ENCODE peak calls at places on chromosomes 6 and 20, in seven cellular contexts. H, K, B, T, Z, G and J are unnamed samples. For H3K4me1, the result is how much of the 10 kb centered on the place peaks cover.

GRCh38 chr6:169212897-169213813 is 40.5 kb downstream of the THBS2 start:
- DNase-seq in T (peak), K (peak), Z (peak), G (peak), B (peak), H (peak), J (peak)

GRCh38 chr20:6884114-6884513 is 116.6 kb downstream of the BMP2 start:
- DNase-seq in Z (no peak), B (no peak), G (no peak), H (no peak), K (no peak), T (no peak), J (no peak)

GRCh38 chr20:2602046-2602735 is 50.2 kb upstream of the NOP56 start:
- DNase-seq in B (no peak), T (no peak), Z (no peak), H (no peak), K (no peak), G (no peak), J (no peak)

GRCh38 chr6:128882991-128883571 is at the start of gene LAMA2:
- DNase-seq in K (peak), G (peak), Z (peak), H (no peak), T (peak), B (no peak), J (peak)

GRCh38 chr6:85250586-85251216 is 199.2 kb upstream of the NT5E start:
- DNase-seq in G (no peak), H (no peak), Z (peak), B (no peak), T (no peak), K (no peak), J (no peak)

GRCh38 chr6:25454141-25454540 is 175.0 kb downstream of the CARMIL1 start:
- DNase-seq in B (no peak), G (no peak), Z (no peak), H (no peak), T (no peak), K (peak), J (no peak)

GRCh38 chr6:34527751-34528670 is 28.1 kb downstream of the SPDEF start:
- DNase-seq in G (no peak), Z (no peak), H (no peak), K (no peak), T (no peak), B (no peak), J (no peak)

GRCh38 chr6:52059821-52060220 is 27.6 kb downstream of the PKHD1 start:
- DNase-seq in K (no peak), G (no peak), H (no peak), B (no peak), T (no peak), Z (no peak), J (no peak)

GRCh38 chr20:57048027-57048869 is 218.2 kb downstream of the BMP7 start:
- DNase-seq in K (no peak), B (peak), H (no peak), Z (no peak), G (peak), T (peak), J (no peak)

GRCh38 chr6:75076009-75076408 is 129.8 kb downstream of the COL12A1 start:
- DNase-seq in G (no peak), T (no peak), H (no peak), B (no peak), Z (no peak), K (no peak), J (no peak)

GRCh38 chr6:41229716-41230115 is 1.6 kb downstream of the TREML4 start:
- DNase-seq in K (no peak), Z (no peak), G (no peak), H (no peak), T (no peak), B (no peak), J (no peak)

GRCh38 chr20:49880724-49881445 is 34.4 kb downstream of the SPATA2 start:
- DNase-seq in H (no peak), Z (no peak), T (no peak), G (no peak), K (no peak), B (no peak), J (no peak)

GRCh38 chr20:8291200-8291599 is 159.1 kb downstream of the PLCB1 start:
- DNase-seq in Z (no peak), T (no peak), B (no peak), G (no peak), K (no peak), H (no peak), J (no peak)

GRCh38 chr6:79461205-79461604 is 76.0 kb downstream of the LCA5 start:
- DNase-seq in T (peak), G (no peak), Z (no peak), K (no peak), H (no peak), B (no peak), J (no peak)

GRCh38 chr6:170124836-170125235 is 166.0 kb downstream of the DLL1 start:
- DNase-seq in G (peak), K (no peak), B (no peak), T (peak), H (no peak), Z (no peak), J (no peak)

GRCh38 chr20:19552144-19552895 is 205.7 kb upstream of the RIN2 start:
- DNase-seq in K (peak), Z (peak), B (peak), H (no peak), G (peak), T (peak), J (peak)

GRCh38 chr20:41135187-41135887 is 2.0 kb upstream of the PLCG1 start:
- DNase-seq in T (peak), H (peak), G (peak), K (peak), Z (no peak), B (peak), J (no peak)

GRCh38 chr20:33450867-33451266 is 7.3 kb upstream of the SNTA1 start:
- DNase-seq in K (peak), H (no peak), T (no peak), B (no peak), G (no peak), Z (no peak), J (no peak)

GRCh38 chr6:98836025-98836961 is 1.9 kb downstream of the POU3F2 start:
- DNase-seq in G (no peak), T (no peak), B (no peak), Z (no peak), H (no peak), K (no peak), J (no peak)

GRCh38 chr6:1621328-1621701 is 11.6 kb downstream of the FOXC1 start:
- DNase-seq in B (no peak), G (no peak), H (no peak), K (no peak), Z (no peak), T (no peak), J (no peak)

GRCh38 chr6:92716638-92717037 is 702.7 kb downstream of the EPHA7 start:
- DNase-seq in T (no peak), K (no peak), G (no peak), Z (no peak), B (no peak), H (no peak), J (no peak)

GRCh38 chr6:42141603-42142117 is 760 bp downstream of the C6orf132 start:
- DNase-seq in G (no peak), K (no peak), T (no peak), H (no peak), Z (no peak), B (no peak), J (no peak)

GRCh38 chr6:105601541-105602174 is 198.8 kb upstream of the PREP start:
- DNase-seq in T (peak), G (peak), B (peak), Z (peak), K (peak), H (no peak), J (peak)

GRCh38 chr6:83442752-83443151 is 11.9 kb upstream of the ME1 start:
- DNase-seq in H (no peak), T (no peak), G (no peak), K (peak), Z (no peak), B (no peak), J (no peak)
- H3K27ac ChIP-seq in H (no peak), T (no peak), G (no peak), K (no peak), Z (no peak), B (no peak), J (no peak)

DNA sequence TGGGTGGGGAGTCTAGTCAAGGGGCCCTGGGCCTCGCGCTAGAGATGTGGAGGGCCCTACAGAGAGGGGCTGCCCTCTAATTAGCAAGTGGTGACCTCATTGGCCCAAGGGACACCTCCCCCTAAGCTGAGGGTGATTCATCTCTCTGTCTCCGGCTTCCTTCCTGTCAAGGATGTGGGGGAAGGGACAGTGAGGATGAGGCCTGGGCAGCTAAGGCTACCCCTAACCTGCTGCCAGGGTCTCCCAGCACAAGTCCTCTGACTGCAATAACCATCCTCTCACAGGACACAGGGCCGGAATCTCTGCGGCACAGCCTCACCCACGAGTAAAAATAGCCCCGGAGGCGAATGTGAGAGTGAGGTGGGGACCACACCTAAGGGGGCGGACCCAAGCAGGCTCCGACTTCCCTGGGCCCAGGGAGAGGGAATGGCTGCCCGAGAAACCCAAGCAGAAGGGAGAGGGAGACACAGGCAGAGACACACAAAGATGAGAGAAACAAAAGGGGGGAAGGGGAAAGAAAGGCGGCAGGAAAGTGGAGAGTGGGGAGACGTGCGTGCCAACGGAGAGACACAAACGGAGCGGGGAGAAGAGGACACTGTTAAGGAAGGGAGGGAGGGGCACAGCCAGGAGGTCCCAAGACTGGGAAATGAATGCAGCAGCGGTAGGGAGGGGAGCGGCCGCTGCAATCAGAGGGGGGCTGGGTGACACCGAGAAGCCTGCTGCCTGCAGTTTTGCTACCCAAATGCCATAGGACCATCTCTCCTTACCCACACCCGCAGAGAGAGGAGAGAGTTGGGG is 1.4 kb downstream of the CLIC1 start:
- DNase-seq in Z (peak), H (no peak), K (peak), T (no peak), B (peak), G (peak), J (peak)
- H3K4me1 ChIP-seq in Z (under half), H (under half), K (under half), T (under half), B (under half), G (half or more), J (under half)

GRCh38 chr20:12927489-12927888 is 81.3 kb upstream of the SPTLC3 start:
- DNase-seq in Z (no peak), G (no peak), K (peak), B (no peak), T (no peak), H (no peak), J (no peak)
- H3K27ac ChIP-seq in Z (no peak), G (no peak), K (no peak), B (no peak), T (no peak), H (no peak), J (no peak)

GRCh38 chr20:22681591-22682248 is 97.3 kb upstream of the FOXA2 start:
- DNase-seq in K (no peak), G (no peak), B (no peak), T (no peak), H (no peak), Z (no peak), J (no peak)
- H3K4me1 ChIP-seq in K (under half), G (under half), B (under half), T (under half), H (under half), Z (under half), J (under half)

GRCh38 chr20:24683676-24684075 is 214.2 kb downstream of the SYNDIG1 start:
- DNase-seq in T (no peak), G (no peak), K (no peak), H (no peak), Z (no peak), B (no peak), J (no peak)

GRCh38 chr20:24685736-24686135 is 216.3 kb downstream of the SYNDIG1 start:
- DNase-seq in T (no peak), B (no peak), G (no peak), Z (no peak), H (no peak), K (no peak), J (no peak)

GRCh38 chr20:24686156-24686555 is 216.7 kb downstream of the SYNDIG1 start:
- DNase-seq in H (no peak), K (no peak), G (no peak), Z (no peak), B (no peak), T (no peak), J (no peak)

GRCh38 chr20:24684421-24684871 is 215.0 kb downstream of the SYNDIG1 start:
- DNase-seq in Z (no peak), T (no peak), G (no peak), H (no peak), K (no peak), B (no peak), J (no peak)

GRCh38 chr20:24684954-24685691 is 215.7 kb downstream of the SYNDIG1 start:
- DNase-seq in Z (no peak), B (no peak), G (no peak), T (no peak), H (no peak), K (no peak), J (no peak)
- H3K27ac ChIP-seq in Z (no peak), B (no peak), G (no peak), T (no peak), H (no peak), K (no peak), J (no peak)

DNA sequence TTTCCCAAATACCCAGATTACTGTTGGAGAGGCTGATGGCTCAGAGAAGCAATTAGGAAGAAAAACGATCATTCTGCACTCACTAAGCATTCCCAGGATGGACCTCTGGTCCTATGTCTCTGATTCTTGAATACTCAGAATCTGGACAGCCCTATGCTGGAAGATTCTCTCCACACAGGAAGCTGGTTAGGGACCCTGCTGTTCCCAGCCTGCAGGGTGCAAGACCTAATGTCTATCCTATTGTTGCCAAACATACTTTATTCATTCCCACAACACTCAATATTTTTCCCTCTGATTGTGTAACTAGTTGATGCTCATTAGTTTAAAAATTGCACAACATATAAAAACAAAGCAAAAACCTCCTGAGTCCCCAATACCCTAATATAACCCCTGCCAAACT is 533.0 kb downstream of the CDH26 start:
- DNase-seq in B (no peak), K (no peak), T (no peak), H (no peak), Z (no peak), G (no peak), J (no peak)
- H3K4me1 ChIP-seq in B (under half), K (under half), T (under half), H (under half), Z (under half), G (under half), J (under half)